ENCODE peak calls at places on chromosomes 7 and 10, in six cellular contexts. A, O, N, Q, Y and W are unnamed samples.

GRCh38 chr7:50185188-50185587 is 92.1 kb upstream of the ZPBP start:
- DNase-seq in Y (no peak), O (no peak), A (no peak), Q (no peak), N (no peak), W (no peak)

GRCh38 chr10:133520193-133520738 is 6.9 kb upstream of the CYP2E1 start:
- DNase-seq in Y (peak), Q (no peak), A (peak), O (peak), N (peak), W (no peak)

GRCh38 chr10:113692271-113692670 is 12.6 kb downstream of the CASP7 start:
- DNase-seq in Q (no peak), O (no peak), A (no peak), N (no peak), Y (no peak), W (no peak)

GRCh38 chr7:64907641-64908326 is 4.7 kb downstream of the ZNF273 start:
- DNase-seq in O (no peak), Q (no peak), N (no peak), Y (no peak), A (no peak), W (no peak)

GRCh38 chr10:43369921-43370320 is 1.5 kb upstream of the FXYD4 start:
- DNase-seq in A (no peak), N (no peak), O (no peak), Y (no peak), Q (no peak), W (no peak)

GRCh38 chr7:151233804-151234203 is 1.5 kb downstream of the CHPF2 start:
- DNase-seq in N (no peak), O (no peak), A (no peak), Y (no peak), Q (no peak), W (no peak)

GRCh38 chr10:102832987-102833386 is 4.2 kb downstream of the CYP17A1 start:
- DNase-seq in O (no peak), Y (no peak), N (no peak), A (no peak), Q (no peak), W (no peak)

GRCh38 chr7:17548014-17548653 is 249.7 kb downstream of the AHR start:
- DNase-seq in O (no peak), A (no peak), N (no peak), Y (no peak), Q (no peak), W (no peak)

GRCh38 chr10:71442859-71443570 is 46.3 kb downstream of the CDH23 start:
- DNase-seq in O (no peak), N (no peak), Y (no peak), A (no peak), Q (no peak), W (no peak)

GRCh38 chr10:66838656-66839055 is 87.2 kb upstream of the LRRTM3 start:
- DNase-seq in O (no peak), A (no peak), Y (no peak), N (no peak), Q (no peak), W (no peak)

GRCh38 chr7:30255096-30255769 is 29.2 kb upstream of the ZNRF2 start:
- DNase-seq in N (no peak), O (no peak), Y (no peak), A (no peak), Q (no peak), W (no peak)

GRCh38 chr7:77651544-77652162 is 44.6 kb upstream of the RSBN1L start:
- DNase-seq in O (no peak), N (no peak), A (no peak), Y (no peak), Q (no peak), W (no peak)

GRCh38 chr10:132232981-132233380 is 46.2 kb downstream of the DPYSL4 start:
- DNase-seq in Y (peak), A (no peak), N (no peak), O (no peak), Q (no peak), W (no peak)
- H3K27ac ChIP-seq in Y (no peak), A (no peak), N (no peak), O (no peak), Q (no peak), W (no peak)

GRCh38 chr10:117534321-117535044 is 8.1 kb upstream of the EMX2 start:
- DNase-seq in N (no peak), O (no peak), A (no peak), Y (no peak), Q (no peak), W (no peak)

GRCh38 chr10:117535045-117535751 is 7.3 kb upstream of the EMX2 start:
- DNase-seq in Y (no peak), A (no peak), O (no peak), N (no peak), Q (no peak), W (no peak)

GRCh38 chr10:117532003-117532385 is 10.6 kb upstream of the EMX2 start:
- DNase-seq in O (no peak), N (no peak), A (no peak), Y (no peak), Q (no peak), W (no peak)

GRCh38 chr10:117532451-117533107 is 10.0 kb upstream of the EMX2 start:
- DNase-seq in O (no peak), Y (no peak), A (no peak), Q (no peak), N (no peak), W (no peak)

GRCh38 chr10:117533507-117534281 is 8.9 kb upstream of the EMX2 start:
- DNase-seq in Q (no peak), O (no peak), Y (no peak), A (no peak), N (no peak), W (no peak)
- H3K27ac ChIP-seq in Q (no peak), O (no peak), Y (no peak), A (no peak), N (no peak), W (peak)

GRCh38 chr7:7795736-7796135 is 77.3 kb upstream of the RPA3 start:
- DNase-seq in Q (no peak), N (no peak), Y (no peak), A (no peak), O (no peak), W (no peak)
- H3K27ac ChIP-seq in Q (no peak), N (no peak), Y (no peak), A (no peak), O (no peak), W (no peak)

GRCh38 chr10:88853155-88853554 is 1.5 kb upstream of the ANKRD22 start:
- DNase-seq in Y (no peak), A (no peak), N (no peak), Q (no peak), O (no peak), W (no peak)

GRCh38 chr10:88851706-88852105 is at the start of gene ANKRD22:
- DNase-seq in N (no peak), Q (peak), O (no peak), A (no peak), Y (no peak), W (no peak)

GRCh38 chr10:88850712-88851111 is 932 bp downstream of the ANKRD22 start:
- DNase-seq in N (no peak), Y (no peak), A (no peak), O (no peak), Q (no peak), W (no peak)

GRCh38 chr10:88849224-88849623 is 2.4 kb downstream of the ANKRD22 start:
- DNase-seq in O (no peak), N (no peak), Y (no peak), Q (no peak), A (no peak), W (no peak)

GRCh38 chr10:88852327-88852726 is 683 bp upstream of the ANKRD22 start:
- DNase-seq in N (no peak), Y (no peak), A (no peak), O (no peak), Q (no peak), W (no peak)
- H3K27ac ChIP-seq in N (no peak), Y (no peak), A (no peak), O (no peak), Q (no peak), W (no peak)